ENCODE peak calls at places on chromosome 3, in eight cellular contexts. G is AG10803, Y is RWPE1, U is A673, O is AG04449, D is AG09319, I is fibroblast of mammary gland, Z is lower leg skin. A is an unnamed sample.

GRCh38 chr3:184568918-184569829 is 7.6 kb downstream of the EPHB3 start:
- DNase-seq in G (peak; percentile 99), Y (peak; percentile 76), U (peak; percentile 94), O (peak; percentile 88), D (peak; percentile 97), I (peak; percentile 97), Z (peak; percentile 85), A (peak; percentile 44)

GRCh38 chr3:41222508-41222907 is 23.2 kb downstream of the CTNNB1 start:
- DNase-seq in G (no peak), Y (no peak), U (no peak), O (no peak), D (no peak), I (peak; percentile 77), Z (no peak), A (no peak)

GRCh38 chr3:106920609-106921008 is 456.6 kb upstream of the CCDC54 start:
- DNase-seq in G (no peak), Y (no peak), U (no peak), O (no peak), D (no peak), I (no peak), Z (no peak), A (no peak)

GRCh38 chr3:126746395-126747177 is 42.5 kb downstream of the CHCHD6 start:
- DNase-seq in G (peak; percentile 25), Y (peak; percentile 10), U (no peak), O (peak; percentile 16), D (no peak), I (peak; percentile 45), Z (no peak), A (no peak)

GRCh38 chr3:136162322-136162721 is 33.8 kb downstream of the MSL2 start:
- DNase-seq in G (no peak), Y (no peak), U (no peak), O (no peak), D (no peak), I (no peak), Z (no peak), A (no peak)

GRCh38 chr3:195356151-195357086 is 85.5 kb upstream of the XXYLT1 start:
- DNase-seq in G (peak; percentile 17), Y (no peak), U (no peak), O (no peak), D (no peak), I (peak; percentile 24), Z (no peak), A (peak; percentile 9)

GRCh38 chr3:30035935-30036567 is 570.4 kb upstream of the TGFBR2 start:
- DNase-seq in G (peak; percentile 53), Y (no peak), U (peak; percentile 62), O (no peak), D (no peak), I (peak; percentile 29), Z (no peak), A (no peak)

GRCh38 chr3:108862865-108863798 is 40.5 kb downstream of the TRAT1 start:
- DNase-seq in G (no peak), Y (peak; percentile 80), U (peak; percentile 36), O (no peak), D (no peak), I (peak; percentile 80), Z (no peak), A (no peak)

GRCh38 chr3:44568561-44568960 is 13.6 kb downstream of the ZKSCAN7 start:
- DNase-seq in G (no peak), Y (no peak), U (no peak), O (no peak), D (no peak), I (peak; percentile 31), Z (no peak), A (no peak)

GRCh38 chr3:157132936-157133335 is 27.0 kb downstream of the CCNL1 start:
- DNase-seq in G (peak; percentile 56), Y (no peak), U (no peak), O (no peak), D (no peak), I (peak; percentile 66), Z (no peak), A (no peak)

GRCh38 chr3:10192953-10193691 is 28.4 kb downstream of the IRAK2 start:
- DNase-seq in G (peak; percentile 93), Y (peak; percentile 57), U (peak; percentile 69), O (peak; percentile 89), D (peak; percentile 91), I (peak; percentile 95), Z (no peak), A (peak; percentile 10)
- TF ChIP-seq CTCF in G (peak; percentile 78), Y (no peak), U (peak; percentile 46), O (peak; percentile 87), D (peak; percentile 86), I (peak; percentile 77), Z (no peak), A (no peak)

DNA sequence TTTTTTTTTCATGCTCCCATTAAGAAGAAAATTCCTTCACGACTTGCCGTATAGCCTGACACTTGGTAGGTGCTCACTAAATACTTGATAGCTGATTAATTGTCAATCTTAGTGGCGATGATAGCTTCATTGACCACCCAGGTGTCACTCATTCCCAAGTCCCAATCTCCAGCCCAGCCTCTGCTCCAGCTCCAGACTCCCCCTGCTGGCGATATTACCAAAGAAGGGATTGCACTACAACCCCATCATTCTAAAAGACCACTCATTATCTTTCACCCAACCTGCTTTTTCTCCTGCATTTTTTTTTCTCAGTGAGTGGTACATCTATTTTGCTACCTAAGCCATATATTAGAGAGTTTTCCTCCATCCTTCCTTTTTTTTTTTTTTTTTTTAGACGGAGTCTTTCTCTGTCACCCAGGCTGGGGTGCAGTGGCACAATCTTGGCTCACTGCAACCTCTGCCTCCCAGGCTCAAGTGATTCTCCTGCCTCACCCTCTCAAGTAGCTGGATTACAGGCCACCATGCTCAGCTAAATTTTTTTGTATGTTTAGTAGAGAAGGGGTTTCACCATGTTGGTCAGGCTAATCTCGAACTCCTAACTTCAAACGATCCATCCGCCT is 19.5 kb upstream of the COMMD2 start:
- DNase-seq in G (peak; percentile 33), Y (peak; percentile 57), U (peak; percentile 63), O (no peak), D (no peak), I (peak; percentile 38), Z (peak; percentile 20), A (peak; percentile 71)
- TF ChIP-seq CTCF in G (peak; percentile 87), Y (peak; percentile 83), U (peak; percentile 90), O (peak; percentile 72), D (peak; percentile 79), I (peak; percentile 87), Z (no peak), A (peak; percentile 75)

DNA sequence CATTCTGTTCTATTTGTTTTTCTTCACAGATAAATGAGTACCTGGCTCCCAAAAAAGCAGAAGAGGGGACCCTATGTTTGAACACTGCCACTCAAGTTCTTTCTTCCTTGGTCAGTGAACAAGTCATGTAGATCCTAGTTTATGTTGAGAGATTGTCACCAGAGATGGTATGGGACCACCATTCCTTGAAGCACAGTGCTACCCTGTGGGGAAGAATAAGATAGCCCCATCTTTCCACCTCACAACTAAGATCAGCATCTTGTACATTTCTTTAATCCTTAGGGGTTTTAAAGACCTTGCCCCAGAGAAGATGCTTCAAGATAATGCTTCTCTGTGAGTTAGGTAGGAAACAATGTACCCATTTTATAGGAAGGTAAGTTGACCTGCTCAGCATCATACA is 233.5 kb upstream of the WNT5A start:
- DNase-seq in G (peak; percentile 68), Y (peak; percentile 4), U (peak; percentile 30), O (no peak), D (peak; percentile 34), I (peak; percentile 40), Z (no peak), A (no peak)
- TF ChIP-seq CTCF in G (peak; percentile 57), Y (no peak), U (peak; percentile 42), O (peak; percentile 25), D (peak; percentile 32), I (peak; percentile 26), Z (no peak), A (no peak)

GRCh38 chr3:172717493-172718088 is 6.7 kb upstream of the NCEH1 start:
- DNase-seq in G (no peak), Y (no peak), U (peak; percentile 32), O (no peak), D (no peak), I (peak; percentile 27), Z (no peak), A (no peak)
- TF ChIP-seq CTCF in G (peak; percentile 39), Y (no peak), U (peak; percentile 58), O (peak; percentile 13), D (peak; percentile 16), I (peak; percentile 48), Z (no peak), A (peak; percentile 40)

GRCh38 chr3:149658444-149659172 is 783 bp upstream of the WWTR1 start:
- DNase-seq in G (peak; percentile 85), Y (peak; percentile 70), U (peak; percentile 86), O (peak; percentile 46), D (peak; percentile 67), I (peak; percentile 87), Z (peak; percentile 80), A (no peak)
- TF ChIP-seq CTCF in G (peak; percentile 24), Y (peak; percentile 29), U (peak; percentile 14), O (peak; percentile 22), D (peak; percentile 23), I (peak; percentile 11), Z (no peak), A (no peak)

GRCh38 chr3:124923833-124924232 is 10.7 kb downstream of the MUC13 start:
- DNase-seq in G (no peak), Y (no peak), U (no peak), O (no peak), D (no peak), I (no peak), Z (no peak), A (no peak)
- TF ChIP-seq CTCF in G (peak; percentile 33), Y (peak; percentile 34), U (peak; percentile 43), O (no peak), D (peak; percentile 18), I (no peak), Z (no peak), A (no peak)

DNA sequence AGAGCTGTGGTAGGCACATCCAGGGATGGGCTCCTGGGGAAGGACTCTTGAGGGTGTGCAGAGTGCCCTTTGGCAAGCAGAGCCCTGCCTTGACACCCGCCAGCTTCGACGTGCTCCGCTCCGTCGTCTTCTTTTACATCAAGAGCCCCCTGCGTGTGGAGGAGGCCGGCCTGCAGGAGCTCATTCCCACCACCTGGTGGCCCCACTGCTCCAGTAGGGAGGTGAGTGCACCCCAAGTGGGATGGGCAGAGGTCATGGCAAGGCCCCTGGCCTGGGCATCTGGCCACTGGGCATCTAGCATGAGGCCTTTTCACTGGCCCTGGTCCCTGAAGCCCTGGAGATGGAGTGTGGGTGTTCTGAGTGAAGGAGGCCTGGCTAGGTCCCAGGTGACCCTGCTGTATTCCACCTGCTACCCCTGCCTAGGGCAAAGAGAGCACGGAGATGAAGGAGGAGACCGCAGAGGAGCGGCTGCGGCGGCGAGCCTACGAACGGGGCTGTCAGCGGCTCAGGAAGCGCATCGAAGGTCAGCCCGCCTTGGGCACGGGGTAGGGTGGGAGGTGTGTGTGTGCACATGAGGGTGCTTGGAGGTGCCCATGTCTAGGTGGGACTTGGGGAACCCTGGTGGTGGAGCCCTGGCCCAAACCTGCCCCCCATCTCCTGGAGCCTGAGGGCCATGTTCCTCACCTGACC is 12.2 kb downstream of the RNF123 start:
- DNase-seq in G (no peak), Y (no peak), U (no peak), O (no peak), D (no peak), I (no peak), Z (no peak), A (no peak)
- TF ChIP-seq CTCF in G (peak; percentile 47), Y (peak; percentile 43), U (peak; percentile 24), O (peak; percentile 64), D (peak; percentile 51), I (peak; percentile 46), Z (no peak), A (peak; percentile 44)

A was measured in neural crest cell.